ENCODE peak calls at places on chromosomes 16 and 17, in seven cellular contexts. W is lower leg skin; Z is CD8-positive, alpha-beta memory T cell; M is suprapubic skin; A is AG10803; B is skeletal muscle cell; K is fibroblast of lung. U is an unnamed sample.

GRCh38 chr16:77660311-77660710 is 62.0 kb upstream of the NUDT7 start:
- DNase-seq in W (no peak), Z (no peak), M (no peak), A (peak), B (peak), K (peak), U (no peak)

GRCh38 chr17:49723423-49723822 is 15.7 kb upstream of the SLC35B1 start:
- DNase-seq in W (no peak), Z (no peak), M (no peak), A (no peak), B (peak), K (peak), U (no peak)

GRCh38 chr17:74475189-74475588 is 8.8 kb downstream of the CD300A start:
- DNase-seq in W (no peak), Z (no peak), M (no peak), A (no peak), B (no peak), K (no peak), U (no peak)

GRCh38 chr17:44901323-44901965 is 2.2 kb upstream of the EFTUD2 start:
- DNase-seq in W (no peak), Z (no peak), M (peak), A (peak), B (peak), K (peak), U (peak)

GRCh38 chr17:50346313-50347086 is 574 bp downstream of the XYLT2 start:
- DNase-seq in W (peak), Z (peak), M (peak), A (peak), B (no peak), K (no peak), U (no peak)

GRCh38 chr17:300881-301280 is 51.7 kb downstream of the RPH3AL start:
- DNase-seq in W (no peak), Z (no peak), M (no peak), A (no peak), B (no peak), K (no peak), U (no peak)

GRCh38 chr17:312476-313148 is 40.0 kb downstream of the RPH3AL start:
- DNase-seq in W (no peak), Z (no peak), M (no peak), A (no peak), B (no peak), K (no peak), U (no peak)

GRCh38 chr17:49746791-49747490 is 17.0 kb downstream of the FAM117A start:
- DNase-seq in W (no peak), Z (no peak), M (no peak), A (no peak), B (no peak), K (no peak), U (no peak)

GRCh38 chr17:56831364-56832095 is 2.2 kb downstream of the C17orf67 start:
- DNase-seq in W (no peak), Z (no peak), M (no peak), A (no peak), B (no peak), K (no peak), U (no peak)

GRCh38 chr17:9148908-9149536 is 127.7 kb downstream of the NTN1 start:
- DNase-seq in W (no peak), Z (no peak), M (no peak), A (no peak), B (no peak), K (no peak), U (no peak)

GRCh38 chr17:4329838-4330237 is 36.6 kb downstream of the UBE2G1 start:
- DNase-seq in W (no peak), Z (no peak), M (no peak), A (peak), B (peak), K (peak), U (no peak)

GRCh38 chr16:28609631-28610594 is at the start of gene SULT1A1:
- DNase-seq in W (peak), Z (no peak), M (peak), A (no peak), B (no peak), K (no peak), U (peak)

GRCh38 chr17:82848022-82848592 is 8.3 kb upstream of the ZNF750 start:
- DNase-seq in W (no peak), Z (peak), M (no peak), A (peak), B (peak), K (peak), U (no peak)

GRCh38 chr17:3805581-3805980 is 4.6 kb upstream of the ITGAE start:
- DNase-seq in W (no peak), Z (no peak), M (no peak), A (no peak), B (no peak), K (no peak), U (no peak)

GRCh38 chr16:54936086-54936978 is 5.7 kb downstream of the IRX5 start:
- DNase-seq in W (no peak), Z (no peak), M (no peak), A (peak), B (no peak), K (no peak), U (no peak)

GRCh38 chr16:87658564-87659225 is 56.4 kb downstream of the JPH3 start:
- DNase-seq in W (no peak), Z (no peak), M (no peak), A (no peak), B (no peak), K (no peak), U (no peak)

GRCh38 chr17:61122356-61122913 is 277.2 kb upstream of the TBX2 start:
- DNase-seq in W (no peak), Z (no peak), M (no peak), A (no peak), B (no peak), K (no peak), U (no peak)

GRCh38 chr17:47694818-47695663 is 1.1 kb downstream of the TBKBP1 start:
- DNase-seq in W (peak), Z (peak), M (peak), A (peak), B (no peak), K (peak), U (no peak)

GRCh38 chr17:79002291-79002690 is 7.3 kb downstream of the CANT1 start:
- DNase-seq in W (no peak), Z (no peak), M (peak), A (no peak), B (no peak), K (no peak), U (no peak)

GRCh38 chr16:24975428-24975889 is 39.7 kb downstream of the ARHGAP17 start:
- DNase-seq in W (no peak), Z (no peak), M (no peak), A (peak), B (no peak), K (no peak), U (no peak)

GRCh38 chr17:74512041-74512440 is 19.2 kb downstream of the CD300LB start:
- DNase-seq in W (no peak), Z (no peak), M (no peak), A (peak), B (no peak), K (peak), U (no peak)

GRCh38 chr16:11255737-11256656 is at the start of gene SOCS1:
- DNase-seq in W (peak), Z (peak), M (peak), A (peak), B (peak), K (peak), U (peak)

GRCh38 chr17:55769625-55770000 is 18.8 kb downstream of the PCTP start:
- DNase-seq in W (peak), Z (no peak), M (no peak), A (peak), B (peak), K (peak), U (no peak)

GRCh38 chr16:75340715-75341500 is 89.5 kb upstream of the BCAR1 start:
- DNase-seq in W (no peak), Z (no peak), M (no peak), A (peak), B (no peak), K (no peak), U (no peak)

GRCh38 chr17:44916781-44917241 is 1.5 kb upstream of the GFAP start:
- DNase-seq in W (no peak), Z (no peak), M (peak), A (peak), B (no peak), K (peak), U (no peak)

GRCh38 chr17:57408064-57408811 is 151.9 kb downstream of the MSI2 start:
- DNase-seq in W (no peak), Z (no peak), M (no peak), A (no peak), B (no peak), K (no peak), U (no peak)

GRCh38 chr17:75485688-75486087 is 29.3 kb downstream of the TMEM94 start:
- DNase-seq in W (no peak), Z (no peak), M (no peak), A (no peak), B (no peak), K (no peak), U (peak)

GRCh38 chr17:21345236-21345635 is 30.9 kb upstream of the KCNJ12 start:
- DNase-seq in W (no peak), Z (no peak), M (no peak), A (no peak), B (no peak), K (no peak), U (peak)

GRCh38 chr16:10297341-10298006 is 88.4 kb upstream of the ATF7IP2 start:
- DNase-seq in W (no peak), Z (no peak), M (no peak), A (no peak), B (no peak), K (no peak), U (no peak)

GRCh38 chr16:31134091-31134571 is 1.4 kb downstream of the PRSS8 start:
- DNase-seq in W (no peak), Z (no peak), M (no peak), A (no peak), B (no peak), K (no peak), U (no peak)

GRCh38 chr17:29393451-29393850 is 3.3 kb downstream of the TAOK1 start:
- DNase-seq in W (no peak), Z (no peak), M (no peak), A (peak), B (no peak), K (peak), U (no peak)

GRCh38 chr17:9343513-9343912 is 232.1 kb downstream of the STX8 start:
- DNase-seq in W (no peak), Z (no peak), M (no peak), A (no peak), B (no peak), K (no peak), U (no peak)

GRCh38 chr17:39541652-39542051 is 66.1 kb downstream of the NEUROD2 start:
- DNase-seq in W (no peak), Z (no peak), M (no peak), A (no peak), B (no peak), K (no peak), U (no peak)

GRCh38 chr17:76272541-76273434 is 7.6 kb downstream of the UBALD2 start:
- DNase-seq in W (no peak), Z (no peak), M (no peak), A (no peak), B (no peak), K (no peak), U (no peak)

GRCh38 chr16:30750876-30751465 is 2.7 kb downstream of the PHKG2 start:
- DNase-seq in W (no peak), Z (no peak), M (peak), A (no peak), B (no peak), K (no peak), U (peak)

DNA sequence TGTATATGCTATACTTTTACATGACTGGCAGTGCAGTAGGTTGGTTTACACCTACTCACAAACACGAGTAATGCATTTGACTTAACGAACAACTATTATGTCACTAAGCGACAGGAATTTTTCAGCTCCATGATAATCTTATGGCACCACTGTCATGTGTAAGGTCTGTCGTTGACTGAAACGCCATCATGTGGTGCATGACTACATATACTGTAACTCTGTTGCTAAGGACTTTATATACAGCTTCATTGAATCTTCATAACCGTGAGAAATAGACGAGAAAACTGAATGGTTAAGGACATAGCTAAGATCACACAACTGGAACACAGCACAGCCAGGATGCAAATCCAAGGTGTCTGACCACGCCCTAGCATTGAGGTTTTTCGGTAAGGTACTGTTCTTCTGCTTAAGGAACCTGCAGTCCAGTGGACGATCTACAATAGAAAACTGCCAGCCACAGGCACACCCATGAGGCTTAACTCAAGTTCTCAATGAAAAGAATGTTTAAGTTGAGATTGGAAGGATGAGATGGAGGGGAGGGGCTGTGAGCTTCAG is 3.3 kb downstream of the CFAP20 start:
- DNase-seq in W (no peak), Z (no peak), M (peak), A (peak), B (no peak), K (no peak), U (no peak)
- H3K4me3 ChIP-seq in W (no peak), Z (no peak), M (no peak), A (no peak), B (no peak), K (peak), U (peak)

GRCh38 chr17:81285179-81285878 is 9.8 kb downstream of the SLC38A10 start:
- DNase-seq in W (peak), Z (peak), M (peak), A (peak), B (no peak), K (peak), U (peak)
- H3K4me3 ChIP-seq in W (no peak), Z (peak), M (peak), A (no peak), B (peak), K (no peak), U (peak)

GRCh38 chr17:36197389-36197708 is 791 bp upstream of the CCL3L1 start:
- DNase-seq in W (no peak), Z (no peak), M (no peak), A (no peak), B (no peak), K (no peak), U (no peak)
- H3K4me3 ChIP-seq in W (no peak), Z (no peak), M (no peak), A (no peak), B (no peak), K (no peak), U (no peak)

DNA sequence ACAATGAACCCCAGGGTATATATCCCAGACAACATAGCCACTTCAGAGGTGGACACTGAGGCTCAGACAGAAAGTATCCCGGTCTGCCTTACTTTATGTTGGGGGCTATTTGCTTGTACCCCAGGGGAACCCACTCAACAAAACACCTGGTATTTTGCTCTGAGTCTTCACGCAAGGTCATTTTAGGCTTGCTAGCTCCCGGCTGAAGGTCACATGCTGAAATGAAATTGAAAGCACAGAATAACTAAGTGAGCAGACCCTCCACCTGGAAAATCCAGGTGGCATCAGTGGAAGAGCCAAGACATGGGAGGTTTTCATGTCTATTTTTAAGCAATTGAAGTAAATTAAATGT is 4.1 kb upstream of the KDM8 start:
- DNase-seq in W (no peak), Z (no peak), M (no peak), A (no peak), B (no peak), K (no peak), U (no peak)
- H3K4me3 ChIP-seq in W (no peak), Z (no peak), M (no peak), A (no peak), B (no peak), K (no peak), U (no peak)

GRCh38 chr16:2981177-2981898 is 1.1 kb upstream of the PKMYT1 start:
- DNase-seq in W (no peak), Z (no peak), M (no peak), A (no peak), B (no peak), K (no peak), U (no peak)
- H3K4me3 ChIP-seq in W (no peak), Z (peak), M (peak), A (peak), B (peak), K (peak), U (peak)

DNA sequence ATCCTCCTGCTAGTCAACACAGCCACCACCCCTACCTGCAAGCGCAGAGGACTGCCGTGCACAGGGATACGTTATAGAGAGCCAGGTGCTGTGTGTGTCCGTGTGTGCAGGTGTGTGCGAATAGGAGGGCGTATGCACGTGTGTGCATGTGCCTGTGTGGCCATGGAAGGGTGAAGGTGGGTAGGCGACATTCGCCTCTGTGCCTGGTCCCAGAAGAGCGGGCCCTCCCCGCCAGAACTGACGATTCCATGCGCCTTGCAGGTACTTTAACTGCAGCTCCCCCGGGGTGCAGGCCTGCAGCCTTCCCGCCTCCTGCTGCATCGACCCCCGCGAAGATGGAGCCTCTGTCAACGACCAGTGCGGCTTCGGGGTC is 8.7 kb downstream of the PDE6G start:
- DNase-seq in W (no peak), Z (no peak), M (no peak), A (no peak), B (no peak), K (no peak), U (no peak)
- H3K4me3 ChIP-seq in W (no peak), Z (no peak), M (peak), A (no peak), B (no peak), K (no peak), U (no peak)

GRCh38 chr16:72928089-72928981 is 119.6 kb downstream of the ZFHX3 start:
- DNase-seq in W (no peak), Z (no peak), M (no peak), A (no peak), B (no peak), K (no peak), U (no peak)

GRCh38 chr16:72926671-72927070 is 121.3 kb downstream of the ZFHX3 start:
- DNase-seq in W (no peak), Z (no peak), M (no peak), A (no peak), B (no peak), K (no peak), U (no peak)

GRCh38 chr16:72924918-72925630 is 122.9 kb downstream of the ZFHX3 start:
- DNase-seq in W (no peak), Z (no peak), M (no peak), A (no peak), B (no peak), K (no peak), U (no peak)

GRCh38 chr16:72925631-72925979 is 122.3 kb downstream of the ZFHX3 start:
- DNase-seq in W (no peak), Z (no peak), M (no peak), A (no peak), B (no peak), K (no peak), U (no peak)

DNA sequence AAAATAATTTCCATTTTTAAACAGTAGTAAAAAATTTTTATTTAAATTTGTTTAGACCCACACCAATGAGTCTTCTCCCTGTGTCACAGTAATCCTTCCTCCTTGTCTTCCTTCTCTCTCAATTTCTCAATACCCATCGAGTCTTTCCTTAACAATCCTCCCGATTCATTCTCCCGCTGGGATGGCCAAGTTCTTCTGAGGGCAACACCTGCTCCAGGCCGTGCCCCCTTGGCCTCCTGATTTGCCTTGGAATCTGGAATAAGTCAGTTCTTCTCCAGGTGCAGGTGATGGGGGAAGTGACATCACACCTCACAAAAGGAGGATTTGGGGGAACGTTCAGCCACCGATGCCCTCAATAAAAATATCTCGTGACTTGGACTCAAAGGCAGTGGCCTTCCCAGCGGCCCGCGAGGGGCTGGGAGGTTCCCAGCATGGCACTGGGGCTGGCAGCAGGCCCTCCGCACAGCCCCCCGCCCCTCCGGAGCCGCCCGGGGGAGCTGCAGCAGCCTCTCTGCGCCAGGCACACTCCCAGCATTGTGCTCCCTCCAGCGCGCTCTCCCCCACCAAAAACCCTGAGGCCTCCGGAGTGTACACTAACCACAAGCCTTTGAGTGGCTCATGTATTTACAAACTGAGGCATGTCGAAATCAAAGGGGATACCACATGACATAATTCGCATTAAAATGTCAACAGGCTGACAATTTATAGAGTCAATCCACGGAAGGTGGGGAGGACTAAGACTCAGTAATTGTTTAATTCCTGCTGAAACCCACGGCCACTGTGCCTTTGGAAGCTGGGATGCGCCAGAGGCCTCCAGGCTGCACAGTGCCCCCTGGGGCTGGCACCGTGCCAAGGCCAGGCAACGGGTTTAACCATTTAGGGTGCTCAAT is 120.5 kb downstream of the ZFHX3 start:
- DNase-seq in W (peak), Z (no peak), M (peak), A (peak), B (peak), K (peak), U (no peak)
- H3K4me3 ChIP-seq in W (no peak), Z (no peak), M (no peak), A (no peak), B (no peak), K (peak), U (peak)

U was measured in coronary artery.